ENCODE peak calls at places on chromosome 22, in six cellular contexts. W is K562, N is A549, F is HepG2, A is SK-N-SH, Z is GM12878. O is an unnamed sample.

GRCh38 chr22:17303840-17304779 is 65.2 kb upstream of the CECR2 start:
- DNase-seq in N (no peak), F (no peak), Z (peak; percentile 77), A (no peak), W (no peak), O (no peak)

GRCh38 chr22:46107089-46107664 is 43.1 kb upstream of the PPARA start:
- DNase-seq in A (peak; percentile 79), Z (no peak), N (no peak), F (no peak), W (no peak), O (no peak)

GRCh38 chr22:31647516-31647915 is 14.5 kb downstream of the PISD start:
- DNase-seq in W (no peak), N (no peak), Z (no peak), F (no peak), A (no peak), O (no peak)

GRCh38 chr22:38954414-38955043 is 2.9 kb upstream of the APOBEC3A start:
- DNase-seq in N (no peak), A (no peak), F (no peak), W (no peak), Z (no peak), O (no peak)

GRCh38 chr22:39016592-39016991 is 2.5 kb downstream of the APOBEC3C start:
- DNase-seq in N (no peak), F (no peak), W (no peak), Z (no peak), A (no peak), O (no peak)

GRCh38 chr22:25407859-25408229 is 156.6 kb upstream of the GRK3 start:
- DNase-seq in A (no peak), N (no peak), Z (no peak), F (no peak), W (no peak), O (no peak)

GRCh38 chr22:37906364-37907008 is 389 bp downstream of the MICALL1 start:
- DNase-seq in W (peak; percentile 35), A (peak; percentile 78), F (no peak), N (no peak), Z (no peak), O (peak; percentile 61)

GRCh38 chr22:39405346-39406085 is 5.9 kb downstream of the TAB1 start:
- DNase-seq in Z (no peak), N (no peak), F (no peak), A (no peak), W (no peak), O (no peak)

GRCh38 chr22:32700186-32700882 is 101.2 kb upstream of the TIMP3 start:
- DNase-seq in F (peak; percentile 44), W (no peak), N (no peak), A (no peak), Z (no peak), O (no peak)

GRCh38 chr22:27310966-27311665 is 490.4 kb downstream of the MN1 start:
- DNase-seq in A (no peak), Z (no peak), W (no peak), N (no peak), F (no peak), O (peak; percentile 64)

GRCh38 chr22:31586137-31586920 is 75.7 kb downstream of the PISD start:
- DNase-seq in Z (no peak), A (no peak), F (peak; percentile 84), W (peak; percentile 32), N (no peak), O (no peak)

GRCh38 chr22:19554834-19555404 is 30.7 kb upstream of the CLDN5 start:
- DNase-seq in N (peak; percentile 59), W (no peak), Z (no peak), A (peak; percentile 40), F (peak; percentile 81), O (peak; percentile 70)

GRCh38 chr22:31830721-31831070 is 76.9 kb downstream of the DEPDC5 start:
- DNase-seq in A (no peak), F (no peak), W (no peak), N (no peak), Z (no peak), O (no peak)

GRCh38 chr22:20920881-20921203 is 3.6 kb downstream of the CRKL start:
- DNase-seq in W (no peak), N (no peak), A (no peak), F (no peak), Z (no peak), O (no peak)

GRCh38 chr22:47090591-47091240 is 328.3 kb downstream of the TBC1D22A start:
- DNase-seq in F (no peak), N (no peak), Z (no peak), W (peak; percentile 86), A (no peak), O (no peak)

GRCh38 chr22:25061134-25061533 is 108.6 kb downstream of the KIAA1671 start:
- DNase-seq in F (no peak), A (no peak), W (no peak), N (no peak), Z (no peak), O (no peak)

GRCh38 chr22:46969491-46969890 is 207.0 kb downstream of the TBC1D22A start:
- DNase-seq in W (no peak), F (no peak), A (no peak), Z (peak; percentile 69), N (no peak), O (no peak)

GRCh38 chr22:22093743-22094142 is 111.2 kb upstream of the TOP3B start:
- DNase-seq in W (no peak), A (no peak), Z (no peak), N (no peak), F (no peak), O (no peak)

GRCh38 chr22:20080776-20081654 is 974 bp downstream of the DGCR8 start:
- DNase-seq in N (peak; percentile 30), A (peak; percentile 54), W (peak; percentile 89), Z (no peak), F (peak; percentile 43), O (no peak)

GRCh38 chr22:47788461-47788860 is 1026.0 kb downstream of the TBC1D22A start:
- DNase-seq in F (no peak), Z (no peak), N (no peak), A (no peak), W (no peak), O (peak; percentile 31)

GRCh38 chr22:31187627-31188026 is 24.5 kb upstream of the LIMK2 start:
- DNase-seq in Z (no peak), F (no peak), W (no peak), A (no peak), N (no peak), O (no peak)

GRCh38 chr22:27507935-27508504 is 293.5 kb downstream of the MN1 start:
- DNase-seq in Z (no peak), A (no peak), W (no peak), F (no peak), N (no peak), O (no peak)

GRCh38 chr22:25630446-25630845 is 66.0 kb downstream of the GRK3 start:
- DNase-seq in Z (no peak), N (no peak), A (no peak), F (no peak), W (no peak), O (no peak)

GRCh38 chr22:33842421-33843094 is 77.7 kb downstream of the LARGE1 start:
- DNase-seq in Z (no peak), F (no peak), A (no peak), N (no peak), W (no peak), O (no peak)

GRCh38 chr22:47388778-47389177 is 626.3 kb downstream of the TBC1D22A start:
- DNase-seq in F (no peak), Z (no peak), N (no peak), W (no peak), A (no peak), O (no peak)

GRCh38 chr22:20239063-20239950 is 28.8 kb downstream of the RTN4R start:
- DNase-seq in N (no peak), A (no peak), W (peak; percentile 63), F (no peak), Z (no peak), O (no peak)

GRCh38 chr22:30238661-30239420 is 7.7 kb downstream of the LIF start:
- DNase-seq in W (peak; percentile 65), N (peak; percentile 92), F (no peak), A (no peak), Z (no peak), O (no peak)

GRCh38 chr22:41969110-41969646 is at the start of gene SEPTIN3:
- DNase-seq in A (peak; percentile 39), N (no peak), Z (no peak), W (no peak), F (no peak), O (no peak)

GRCh38 chr22:41966225-41966606 is 3.0 kb upstream of the SEPTIN3 start:
- DNase-seq in W (no peak), N (no peak), Z (no peak), F (no peak), A (no peak), O (no peak)

GRCh38 chr22:41968601-41969000 is 642 bp upstream of the SEPTIN3 start:
- DNase-seq in A (peak; percentile 57), Z (no peak), W (peak; percentile 13), N (no peak), F (peak; percentile 52), O (no peak)

GRCh38 chr22:41964106-41964494 is 5.1 kb upstream of the SEPTIN3 start:
- DNase-seq in A (no peak), N (no peak), F (no peak), W (no peak), Z (no peak), O (no peak)

GRCh38 chr22:41966607-41967240 is 2.5 kb upstream of the SEPTIN3 start:
- DNase-seq in N (peak; percentile 78), W (peak; percentile 51), Z (peak; percentile 54), F (peak; percentile 52), A (peak; percentile 23), O (no peak)
- TF ChIP-seq CHD2 in N (no peak), W (no peak), Z (no peak), F (no peak), A (no peak), O (no peak)

GRCh38 chr22:44314425-44315067 is 1.8 kb upstream of the SHISAL1 start:
- DNase-seq in F (no peak), W (no peak), N (no peak), Z (no peak), A (no peak), O (no peak)
- TF ChIP-seq CHD2 in F (no peak), W (no peak), N (no peak), Z (no peak), A (no peak), O (no peak)

DNA sequence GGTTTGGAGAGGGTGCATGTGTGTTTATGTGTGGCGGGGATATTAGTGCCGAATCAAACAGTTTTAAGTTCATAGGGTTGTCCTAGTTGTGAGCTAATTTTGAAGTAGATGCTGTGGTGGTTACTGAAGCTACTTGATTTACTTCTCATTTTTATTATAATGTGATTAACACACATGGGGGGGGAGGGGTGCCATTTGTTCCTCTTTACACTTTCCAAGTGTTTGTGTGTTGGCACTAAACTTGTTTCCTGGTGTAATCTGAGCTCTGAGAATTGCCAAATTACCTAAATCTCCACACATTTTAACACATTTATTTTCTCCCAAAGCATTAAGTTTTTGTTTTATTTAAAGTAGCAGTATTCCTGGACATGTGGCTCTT is 60.1 kb downstream of the ZNRF3 start:
- DNase-seq in N (no peak), W (no peak), F (no peak), A (no peak), Z (no peak), O (no peak)
- TF ChIP-seq CHD2 in N (no peak), W (no peak), F (no peak), A (no peak), Z (no peak), O (no peak)

DNA sequence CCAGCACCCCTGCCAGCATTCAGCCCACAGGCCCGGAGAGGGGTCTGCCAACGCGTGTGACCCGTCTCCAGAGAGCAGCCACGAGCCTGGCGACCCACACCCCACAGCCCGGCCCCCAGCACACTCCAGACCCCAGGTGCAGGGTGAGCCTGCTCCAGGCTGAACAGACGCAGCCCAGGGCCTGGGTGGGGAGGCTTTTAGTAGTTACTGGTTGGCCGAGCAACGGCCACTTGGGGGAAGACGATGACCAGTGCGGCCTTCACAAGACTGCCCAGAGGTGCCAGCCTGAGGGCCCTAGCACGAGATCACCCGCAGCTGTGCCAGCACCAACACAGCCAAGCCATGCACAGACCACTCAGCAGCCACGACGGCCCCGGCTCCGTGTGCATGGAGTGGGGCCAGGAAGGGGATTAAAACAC is 47.8 kb downstream of the BRD1 start:
- DNase-seq in A (no peak), Z (no peak), W (no peak), F (no peak), N (no peak), O (no peak)
- TF ChIP-seq CHD2 in A (no peak), Z (no peak), W (no peak), F (no peak), N (no peak), O (no peak)

O was measured in H1.